ENCODE peak calls at places on chromosomes 16 and 17, in eight cellular contexts. H, A, C, B, I, T, Z and E are unnamed samples.

GRCh38 chr17:65027305-65027704 is 29.2 kb downstream of the GNA13 start:
- DNase-seq in H (no peak), A (no peak), C (peak), B (no peak), I (peak), T (peak), Z (peak), E (peak)

GRCh38 chr16:24010440-24011089 is 174.8 kb downstream of the PRKCB start:
- DNase-seq in H (peak), A (peak), C (peak), B (peak), I (peak), T (peak), Z (peak), E (peak)

GRCh38 chr17:2263183-2263954 is 40.2 kb downstream of the SMG6 start:
- DNase-seq in H (no peak), A (no peak), C (no peak), B (no peak), I (no peak), T (no peak), Z (no peak), E (no peak)

GRCh38 chr16:53043462-53043861 is 9.2 kb downstream of the CHD9NB start:
- DNase-seq in H (no peak), A (no peak), C (no peak), B (no peak), I (no peak), T (no peak), Z (no peak), E (no peak)

GRCh38 chr16:58807276-58807675 is 73.2 kb upstream of the GOT2 start:
- DNase-seq in H (no peak), A (no peak), C (no peak), B (no peak), I (no peak), T (no peak), Z (no peak), E (no peak)

GRCh38 chr16:67268136-67268579 is 11.2 kb upstream of the PLEKHG4 start:
- DNase-seq in H (no peak), A (peak), C (no peak), B (peak), I (no peak), T (peak), Z (no peak), E (no peak)

GRCh38 chr16:17434006-17434405 is 36.8 kb downstream of the XYLT1 start:
- DNase-seq in H (no peak), A (no peak), C (no peak), B (no peak), I (no peak), T (no peak), Z (no peak), E (no peak)

GRCh38 chr17:77377836-77378235 is 237.1 kb downstream of the SEC14L1 start:
- DNase-seq in H (no peak), A (no peak), C (no peak), B (no peak), I (no peak), T (no peak), Z (no peak), E (no peak)

GRCh38 chr16:67158637-67159600 is 790 bp downstream of the TRADD start:
- DNase-seq in H (no peak), A (peak), C (no peak), B (peak), I (peak), T (peak), Z (peak), E (peak)

GRCh38 chr17:61947367-61948078 is 19.7 kb upstream of the INTS2 start:
- DNase-seq in H (no peak), A (no peak), C (no peak), B (no peak), I (no peak), T (no peak), Z (no peak), E (no peak)

GRCh38 chr17:42275527-42276358 is 448 bp downstream of the STAT5B start:
- DNase-seq in H (no peak), A (no peak), C (no peak), B (peak), I (peak), T (peak), Z (peak), E (peak)

GRCh38 chr17:73393962-73394361 is 82.2 kb upstream of the CDC42EP4 start:
- DNase-seq in H (no peak), A (no peak), C (no peak), B (no peak), I (peak), T (peak), Z (no peak), E (peak)

GRCh38 chr16:83802135-83802534 is 5.6 kb upstream of the HSBP1 start:
- DNase-seq in H (no peak), A (no peak), C (no peak), B (no peak), I (peak), T (no peak), Z (peak), E (no peak)

GRCh38 chr17:79154446-79154845 is 79.8 kb downstream of the ENGASE start:
- DNase-seq in H (peak), A (no peak), C (no peak), B (peak), I (no peak), T (no peak), Z (no peak), E (no peak)

GRCh38 chr16:65392831-65393565 is 271.1 kb upstream of the CDH11 start:
- DNase-seq in H (no peak), A (no peak), C (no peak), B (no peak), I (no peak), T (no peak), Z (no peak), E (no peak)

GRCh38 chr16:19919142-19919541 is 34.5 kb upstream of the GPRC5B start:
- DNase-seq in H (no peak), A (no peak), C (no peak), B (no peak), I (no peak), T (peak), Z (no peak), E (no peak)

DNA sequence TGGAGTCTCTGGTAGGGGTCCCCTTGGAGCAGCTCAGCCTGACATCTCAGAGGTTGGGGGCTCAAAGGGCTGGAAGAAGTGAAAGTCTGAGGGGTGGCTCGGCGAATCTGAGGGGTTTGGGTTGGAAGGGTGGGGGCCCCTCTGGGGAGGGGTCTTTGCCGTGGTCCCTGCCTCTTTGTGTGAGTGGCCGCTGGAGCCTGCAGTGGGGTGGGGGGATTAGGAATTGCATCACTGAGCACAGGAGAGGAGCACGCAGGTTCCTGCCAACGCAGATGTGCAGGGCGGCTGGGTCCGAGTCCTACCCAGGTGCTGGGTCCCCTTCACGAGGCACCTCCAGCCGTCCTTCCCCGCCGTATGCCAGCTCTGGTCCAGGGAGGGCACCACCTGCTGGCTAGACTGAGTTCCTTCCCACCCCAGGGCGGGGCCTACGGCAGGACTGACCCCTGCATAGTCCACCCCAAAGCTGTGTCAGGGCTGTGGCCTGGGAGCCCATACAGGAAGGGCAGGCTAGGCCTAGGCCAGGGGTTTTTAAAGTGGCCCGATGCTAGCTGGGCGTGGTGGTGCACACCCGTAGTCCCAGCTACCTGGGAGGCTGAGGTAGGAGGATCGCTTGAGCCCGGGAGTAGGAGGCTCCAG is 9.9 kb downstream of the FMNL1 start:
- DNase-seq in H (peak), A (no peak), C (peak), B (peak), I (no peak), T (peak), Z (no peak), E (peak)
- TF ChIP-seq CTCF in H (no peak), A (no peak), C (peak), B (no peak), I (peak), T (peak), Z (peak), E (peak)

DNA sequence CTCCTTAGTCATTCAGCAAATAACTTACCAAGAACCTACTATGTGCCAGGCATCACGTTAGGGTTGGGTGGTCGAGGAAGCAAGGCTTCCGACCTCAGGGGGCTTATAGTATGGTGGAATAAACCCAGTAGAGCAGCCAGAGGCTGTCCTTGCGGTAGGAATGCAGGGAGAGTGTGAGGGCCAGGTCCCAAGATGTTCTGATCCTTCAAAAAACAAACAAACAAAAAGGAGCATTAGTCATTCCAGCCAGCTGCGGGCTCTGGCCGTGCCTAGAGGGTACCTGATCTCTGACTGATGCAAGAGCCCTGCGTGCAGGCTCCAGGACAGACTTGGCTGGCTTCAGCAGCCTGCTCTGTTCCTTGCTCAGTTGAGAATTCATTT is 18.2 kb downstream of the CYB5D2 start:
- DNase-seq in H (no peak), A (no peak), C (no peak), B (peak), I (no peak), T (peak), Z (no peak), E (no peak)
- TF ChIP-seq CTCF in H (no peak), A (no peak), C (no peak), B (peak), I (no peak), T (no peak), Z (no peak), E (no peak)

GRCh38 chr17:57735707-57736106 is 9.4 kb downstream of the CCDC182 start:
- DNase-seq in H (no peak), A (no peak), C (peak), B (peak), I (peak), T (peak), Z (peak), E (peak)
- TF ChIP-seq CTCF in H (no peak), A (no peak), C (peak), B (peak), I (peak), T (peak), Z (peak), E (no peak)

DNA sequence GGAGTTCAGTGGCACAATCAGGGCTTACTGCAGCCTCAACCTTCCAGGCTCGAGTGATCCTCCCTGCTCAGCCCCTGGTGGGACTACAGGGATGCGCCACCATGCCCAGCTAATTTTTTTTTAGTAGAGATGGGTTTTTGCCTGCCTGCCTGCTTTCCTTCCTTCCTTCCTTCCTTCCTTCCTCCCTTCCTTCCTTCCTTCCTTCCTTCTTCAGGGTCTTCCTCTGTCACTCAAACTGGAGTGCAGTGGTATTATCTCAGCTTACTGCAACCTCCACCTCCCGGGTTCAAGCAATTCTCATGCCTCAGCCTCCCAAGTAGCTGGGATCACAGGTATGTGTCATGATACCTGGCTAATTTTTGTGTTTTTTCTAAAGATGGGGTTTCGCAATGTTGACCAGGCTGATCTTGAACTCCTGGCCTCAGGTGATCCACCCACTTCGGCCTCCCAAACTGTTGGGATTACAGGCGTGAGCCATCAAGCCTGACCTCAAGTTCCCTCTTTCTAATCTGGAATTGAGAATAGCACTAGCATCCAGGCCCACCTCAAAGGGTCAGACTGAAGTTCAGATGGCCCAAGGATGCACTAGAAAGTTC is 45.3 kb downstream of the PRAC1 start:
- DNase-seq in H (no peak), A (no peak), C (no peak), B (no peak), I (peak), T (peak), Z (no peak), E (no peak)
- TF ChIP-seq CTCF in H (no peak), A (no peak), C (no peak), B (no peak), I (no peak), T (no peak), Z (no peak), E (no peak)

GRCh38 chr17:76146053-76146875 is 5.2 kb upstream of the FOXJ1 start:
- DNase-seq in H (no peak), A (no peak), C (no peak), B (peak), I (no peak), T (no peak), Z (no peak), E (peak)

GRCh38 chr17:76149214-76149613 is 8.2 kb upstream of the FOXJ1 start:
- DNase-seq in H (no peak), A (no peak), C (no peak), B (no peak), I (no peak), T (no peak), Z (no peak), E (no peak)

GRCh38 chr17:76145231-76146052 is 4.4 kb upstream of the FOXJ1 start:
- DNase-seq in H (no peak), A (no peak), C (no peak), B (no peak), I (peak), T (peak), Z (no peak), E (peak)

GRCh38 chr17:76147211-76148014 is 6.4 kb upstream of the FOXJ1 start:
- DNase-seq in H (no peak), A (no peak), C (no peak), B (no peak), I (peak), T (peak), Z (no peak), E (no peak)

GRCh38 chr17:76148015-76148326 is 6.9 kb upstream of the FOXJ1 start:
- DNase-seq in H (no peak), A (no peak), C (no peak), B (no peak), I (no peak), T (no peak), Z (no peak), E (no peak)
- TF ChIP-seq CTCF in H (no peak), A (no peak), C (peak), B (no peak), I (no peak), T (no peak), Z (no peak), E (no peak)

GRCh38 chr16:72012607-72013006 is 4.1 kb downstream of the DHODH start:
- DNase-seq in H (no peak), A (no peak), C (no peak), B (no peak), I (no peak), T (no peak), Z (no peak), E (no peak)

GRCh38 chr16:72013389-72013788 is 4.8 kb downstream of the DHODH start:
- DNase-seq in H (no peak), A (no peak), C (no peak), B (no peak), I (peak), T (no peak), Z (no peak), E (peak)

GRCh38 chr16:72013888-72014538 is 5.5 kb downstream of the DHODH start:
- DNase-seq in H (peak), A (no peak), C (no peak), B (peak), I (peak), T (no peak), Z (no peak), E (peak)

GRCh38 chr16:72009779-72010178 is 1.2 kb downstream of the DHODH start:
- DNase-seq in H (no peak), A (no peak), C (no peak), B (no peak), I (no peak), T (no peak), Z (no peak), E (no peak)

GRCh38 chr16:72008424-72009216 is at the start of gene DHODH:
- DNase-seq in H (peak), A (peak), C (peak), B (peak), I (peak), T (peak), Z (peak), E (peak)
- TF ChIP-seq CTCF in H (no peak), A (no peak), C (no peak), B (peak), I (peak), T (no peak), Z (no peak), E (no peak)

GRCh38 chr16:78040396-78040795 is 18.0 kb downstream of the CLEC3A start:
- DNase-seq in H (no peak), A (no peak), C (no peak), B (no peak), I (no peak), T (no peak), Z (no peak), E (no peak)

GRCh38 chr16:78048319-78048718 is 26.0 kb downstream of the CLEC3A start:
- DNase-seq in H (no peak), A (no peak), C (no peak), B (no peak), I (no peak), T (no peak), Z (no peak), E (no peak)

GRCh38 chr16:78045865-78046581 is 23.7 kb downstream of the CLEC3A start:
- DNase-seq in H (peak), A (no peak), C (peak), B (peak), I (peak), T (peak), Z (peak), E (peak)
- TF ChIP-seq CTCF in H (no peak), A (no peak), C (no peak), B (peak), I (peak), T (peak), Z (no peak), E (no peak)